ENCODE peak calls at places on chromosomes 13 and 19, in six cellular contexts. V, A, U, O, L and B are unnamed samples. For H3K9me3, the result is how much of the 10 kb centered on the place peaks cover.

GRCh38 chr19:43574424-43575155 is 737 bp downstream of the XRCC1 start:
- DNase-seq in V (no peak), A (no peak), U (no peak), O (no peak), L (no peak), B (no peak)

GRCh38 chr13:30047154-30047874 is 196.9 kb upstream of the UBL3 start:
- DNase-seq in V (no peak), A (no peak), U (no peak), O (no peak), L (no peak), B (no peak)

GRCh38 chr13:47454986-47455385 is 546.1 kb downstream of the SUCLA2 start:
- DNase-seq in V (no peak), A (no peak), U (no peak), O (no peak), L (no peak), B (no peak)

GRCh38 chr19:4371209-4371897 is 28.0 kb downstream of the MPND start:
- DNase-seq in V (no peak), A (no peak), U (no peak), O (no peak), L (no peak), B (no peak)

GRCh38 chr19:47350599-47350998 is 1.5 kb downstream of the DHX34 start:
- DNase-seq in V (no peak), A (no peak), U (no peak), O (no peak), L (no peak), B (no peak)

GRCh38 chr19:18117692-18118378 is 20.3 kb downstream of the MAST3 start:
- DNase-seq in V (peak), A (peak), U (peak), O (no peak), L (peak), B (peak)

GRCh38 chr19:13092608-13093260 is 9.9 kb downstream of the LYL1 start:
- DNase-seq in V (no peak), A (no peak), U (peak), O (no peak), L (no peak), B (no peak)

GRCh38 chr19:54391589-54392061 is 23.6 kb upstream of the TTYH1 start:
- DNase-seq in V (no peak), A (no peak), U (no peak), O (no peak), L (no peak), B (no peak)

GRCh38 chr19:39438270-39438934 is 2.7 kb upstream of the RPS16 start:
- DNase-seq in V (no peak), A (no peak), U (no peak), O (no peak), L (no peak), B (no peak)

GRCh38 chr19:12295191-12295590 is 508 bp upstream of the ZNF44 start:
- DNase-seq in V (no peak), A (no peak), U (no peak), O (no peak), L (no peak), B (no peak)

GRCh38 chr13:20945952-20946383 is 43.4 kb upstream of the XPO4 start:
- DNase-seq in V (no peak), A (peak), U (no peak), O (no peak), L (no peak), B (no peak)

GRCh38 chr13:110323172-110323851 is 16.2 kb downstream of the COL4A2 start:
- DNase-seq in V (no peak), A (no peak), U (no peak), O (no peak), L (no peak), B (no peak)

GRCh38 chr19:54470276-54470887 is 2.7 kb downstream of the CDC42EP5 start:
- DNase-seq in V (no peak), A (no peak), U (no peak), O (no peak), L (no peak), B (no peak)

GRCh38 chr19:17829855-17830566 is 8.7 kb upstream of the INSL3 start:
- DNase-seq in V (no peak), A (peak), U (no peak), O (no peak), L (no peak), B (no peak)

GRCh38 chr13:45393941-45394570 is 24.1 kb downstream of the SLC25A30 start:
- DNase-seq in V (peak), A (peak), U (no peak), O (no peak), L (no peak), B (no peak)

GRCh38 chr19:17902701-17903100 is 30.1 kb upstream of the CCDC124 start:
- DNase-seq in V (no peak), A (no peak), U (no peak), O (no peak), L (no peak), B (no peak)

GRCh38 chr13:59038824-59039223 is 1124.9 kb downstream of the DIAPH3 start:
- DNase-seq in V (no peak), A (no peak), U (no peak), O (no peak), L (no peak), B (no peak)

GRCh38 chr13:51589793-51590192 is 5.5 kb downstream of the WDFY2 start:
- DNase-seq in V (no peak), A (no peak), U (no peak), O (no peak), L (no peak), B (no peak)

GRCh38 chr13:50635504-50635903 is 208.0 kb downstream of the DLEU7 start:
- DNase-seq in V (no peak), A (peak), U (peak), O (peak), L (no peak), B (no peak)

GRCh38 chr19:55695511-55696290 is 20.7 kb downstream of the EPN1 start:
- DNase-seq in V (no peak), A (no peak), U (no peak), O (no peak), L (no peak), B (no peak)

GRCh38 chr19:13839193-13839937 is 37.6 kb upstream of the NANOS3 start:
- DNase-seq in V (peak), A (peak), U (peak), O (no peak), L (peak), B (peak)

GRCh38 chr19:47518139-47518538 is 3.3 kb upstream of the NAPA start:
- DNase-seq in V (no peak), A (no peak), U (no peak), O (no peak), L (no peak), B (no peak)

GRCh38 chr13:97226013-97226412 is 3.9 kb downstream of the MBNL2 start:
- DNase-seq in V (peak), A (no peak), U (no peak), O (no peak), L (no peak), B (no peak)

GRCh38 chr19:46546194-46546896 is 50.7 kb upstream of the PNMA8B start:
- DNase-seq in V (peak), A (peak), U (no peak), O (no peak), L (no peak), B (no peak)

GRCh38 chr13:35139591-35139990 is 197.5 kb downstream of the NBEA start:
- DNase-seq in V (no peak), A (no peak), U (no peak), O (no peak), L (no peak), B (no peak)

GRCh38 chr13:79468819-79469218 is 12.1 kb upstream of the NDFIP2 start:
- DNase-seq in V (no peak), A (no peak), U (no peak), O (no peak), L (no peak), B (no peak)

GRCh38 chr13:90217275-90217674 is 1130.2 kb upstream of the MIR17HG start:
- DNase-seq in V (no peak), A (no peak), U (no peak), O (no peak), L (no peak), B (no peak)

GRCh38 chr13:90222758-90223157 is 1124.7 kb upstream of the MIR17HG start:
- DNase-seq in V (no peak), A (no peak), U (no peak), O (no peak), L (no peak), B (no peak)
- H3K9me3 ChIP-seq in V (under half), A (under half), U (under half), O (under half), L (under half), B (under half)

GRCh38 chr19:57276430-57276829 is 3.9 kb upstream of the ZNF460 start:
- DNase-seq in V (no peak), A (no peak), U (no peak), O (no peak), L (no peak), B (no peak)
- H3K9me3 ChIP-seq in V (under half), A (under half), U (under half), O (under half), L (under half), B (under half)

DNA sequence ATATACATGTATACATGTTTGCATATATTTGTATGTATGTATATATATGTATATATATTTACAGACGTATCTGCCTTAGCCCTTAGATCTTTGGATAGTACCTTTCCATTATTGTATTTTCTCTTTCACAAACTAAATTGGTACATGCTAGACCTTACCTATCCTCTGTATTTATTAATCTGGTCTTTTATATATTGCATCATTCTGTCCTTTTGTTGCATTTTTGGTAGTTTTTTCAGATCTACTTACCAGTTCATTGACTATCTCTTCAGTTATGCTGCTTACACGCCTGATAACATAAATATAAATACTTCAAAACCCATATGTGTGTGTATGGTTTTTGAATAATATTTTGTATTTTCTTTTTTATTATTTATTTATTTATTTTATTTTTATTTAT is 11.7 kb downstream of the ZNF613 start:
- DNase-seq in V (no peak), A (no peak), U (no peak), O (no peak), L (no peak), B (no peak)
- H3K9me3 ChIP-seq in V (under half), A (half or more), U (under half), O (half or more), L (half or more), B (half or more)

GRCh38 chr19:7979559-7979958 is 25.9 kb downstream of the ELAVL1 start:
- DNase-seq in V (no peak), A (no peak), U (no peak), O (no peak), L (no peak), B (no peak)
- H3K9me3 ChIP-seq in V (under half), A (under half), U (under half), O (under half), L (under half), B (under half)

GRCh38 chr19:10168386-10168948 is 26.3 kb downstream of the DNMT1 start:
- DNase-seq in V (no peak), A (no peak), U (no peak), O (no peak), L (no peak), B (no peak)
- H3K9me3 ChIP-seq in V (under half), A (under half), U (under half), O (under half), L (under half), B (under half)

GRCh38 chr19:7083076-7083956 is 13.8 kb downstream of the ZNF557 start:
- DNase-seq in V (no peak), A (no peak), U (no peak), O (no peak), L (no peak), B (no peak)

GRCh38 chr19:7088999-7089398 is 19.5 kb downstream of the ZNF557 start:
- DNase-seq in V (no peak), A (no peak), U (no peak), O (no peak), L (no peak), B (no peak)
- H3K9me3 ChIP-seq in V (under half), A (half or more), U (under half), O (half or more), L (half or more), B (under half)